ENCODE peak calls at places on chromosome 9, in five cellular contexts. L, C, F, G and S are unnamed samples.

GRCh38 chr9:33380390-33381094 is 21.8 kb downstream of the AQP7 start:
- DNase-seq in L (no peak), C (no peak), F (peak), G (no peak), S (no peak)

GRCh38 chr9:83477571-83477970 is 60.6 kb downstream of the FRMD3 start:
- DNase-seq in L (no peak), C (no peak), F (no peak), G (no peak), S (no peak)

GRCh38 chr9:114619205-114619758 is 8.2 kb downstream of the TMEM268 start:
- DNase-seq in L (no peak), C (no peak), F (no peak), G (no peak), S (no peak)

GRCh38 chr9:37001461-37001860 is 32.6 kb downstream of the PAX5 start:
- DNase-seq in L (no peak), C (no peak), F (no peak), G (no peak), S (no peak)

GRCh38 chr9:68780735-68781134 is 75.7 kb downstream of the PIP5K1B start:
- DNase-seq in L (no peak), C (peak), F (no peak), G (no peak), S (no peak)

GRCh38 chr9:89281106-89281505 is 29.9 kb upstream of the CKS2 start:
- DNase-seq in L (no peak), C (no peak), F (no peak), G (no peak), S (no peak)

GRCh38 chr9:92385953-92386352 is 18.4 kb downstream of the OGN start:
- DNase-seq in L (no peak), C (no peak), F (no peak), G (no peak), S (no peak)

GRCh38 chr9:14702200-14702599 is 9.0 kb upstream of the ZDHHC21 start:
- DNase-seq in L (no peak), C (no peak), F (no peak), G (no peak), S (no peak)

GRCh38 chr9:137138058-137138697 is 776 bp upstream of the GRIN1 start:
- DNase-seq in L (no peak), C (no peak), F (peak), G (peak), S (no peak)

GRCh38 chr9:129033216-129033615 is 3.2 kb upstream of the MIGA2 start:
- DNase-seq in L (no peak), C (no peak), F (no peak), G (peak), S (no peak)

GRCh38 chr9:14451949-14452348 is 138.0 kb upstream of the NFIB start:
- DNase-seq in L (no peak), C (no peak), F (no peak), G (no peak), S (no peak)

GRCh38 chr9:92949266-92949982 is 2.1 kb downstream of the FGD3 start:
- DNase-seq in L (no peak), C (no peak), F (no peak), G (no peak), S (no peak)

GRCh38 chr9:121784706-121785426 is 133.4 kb downstream of the DAB2IP start:
- DNase-seq in L (no peak), C (no peak), F (peak), G (no peak), S (no peak)

DNA sequence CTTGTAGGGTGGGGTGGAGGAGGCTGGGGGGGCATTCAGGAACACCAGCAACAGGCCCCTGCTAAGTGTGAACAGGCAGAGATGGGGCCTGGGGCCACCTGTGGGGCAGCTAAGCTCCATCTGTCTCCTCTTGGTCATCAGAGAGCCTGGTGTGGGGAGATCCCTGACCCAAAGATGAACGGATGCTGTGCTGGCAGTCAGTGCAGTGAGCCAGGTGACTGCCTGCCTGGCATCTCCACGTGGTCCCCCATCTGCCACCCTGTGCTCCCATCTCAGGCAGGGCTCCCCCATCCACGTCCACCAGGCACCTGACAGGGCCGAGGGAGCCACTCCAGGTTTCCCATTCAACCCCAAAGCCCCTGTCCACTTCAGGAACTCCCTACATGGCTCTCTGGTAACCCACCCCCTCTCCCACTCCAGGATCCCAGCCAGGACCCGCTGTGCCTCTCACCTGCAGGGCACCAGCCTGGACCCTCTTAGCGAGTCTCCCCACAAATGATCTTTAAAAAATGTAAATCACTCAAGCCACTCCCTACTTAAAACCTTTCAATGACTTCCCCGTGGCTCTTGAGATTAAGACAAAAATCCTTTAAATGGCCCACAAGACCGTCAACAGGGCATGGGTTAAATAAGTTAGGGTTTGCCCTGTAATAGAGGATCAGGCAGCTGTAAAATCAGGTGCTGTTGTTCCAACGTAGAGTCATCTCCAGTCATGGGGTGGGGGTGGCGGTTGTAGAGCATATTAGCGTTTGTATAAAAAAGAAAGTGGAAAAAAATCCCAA is 60.8 kb downstream of the LMX1B start:
- DNase-seq in L (no peak), C (no peak), F (peak), G (no peak), S (no peak)
- TF ChIP-seq JUNB in L (no peak), C (no peak), F (no peak), G (no peak), S (no peak)

DNA sequence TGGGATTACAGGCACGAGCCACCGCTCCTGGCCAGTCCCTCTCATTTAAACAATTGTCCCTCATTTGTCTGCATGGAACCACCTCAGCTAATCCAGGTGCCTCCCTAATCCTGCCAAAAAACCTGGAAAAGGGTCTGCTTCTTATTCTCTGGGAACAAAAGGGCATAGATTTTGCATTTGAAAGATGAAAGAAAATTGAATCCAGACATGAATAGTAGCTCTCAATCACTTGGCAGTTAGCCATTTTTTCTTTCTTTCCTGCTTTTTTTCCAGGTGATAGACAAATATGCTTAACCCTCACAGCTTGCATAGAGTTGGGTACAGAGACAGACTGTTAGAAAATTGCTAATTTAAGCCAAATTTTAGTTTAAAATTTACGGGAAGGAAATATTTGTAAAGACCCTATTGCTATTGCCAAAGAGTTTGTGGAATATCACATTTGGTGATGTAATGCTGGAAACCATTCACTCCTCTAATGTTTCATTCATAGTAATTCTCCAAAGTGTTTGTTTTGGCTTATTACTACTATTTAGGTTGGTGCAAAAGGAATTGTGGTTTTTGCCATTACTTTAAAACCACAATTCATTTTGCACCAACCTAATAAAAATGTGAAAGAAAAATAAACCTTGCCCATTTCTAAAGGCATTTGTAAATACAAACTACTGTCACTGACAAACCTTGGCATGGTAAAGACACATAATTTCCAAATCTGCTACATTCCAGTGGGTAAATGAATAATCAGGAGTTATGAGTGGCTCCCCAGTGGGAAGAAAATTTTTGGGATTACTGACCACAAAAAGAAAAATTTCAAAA is 80.5 kb upstream of the JAK2 start:
- DNase-seq in L (no peak), C (no peak), F (no peak), G (no peak), S (no peak)
- TF ChIP-seq JUNB in L (peak), C (no peak), F (no peak), G (no peak), S (no peak)

DNA sequence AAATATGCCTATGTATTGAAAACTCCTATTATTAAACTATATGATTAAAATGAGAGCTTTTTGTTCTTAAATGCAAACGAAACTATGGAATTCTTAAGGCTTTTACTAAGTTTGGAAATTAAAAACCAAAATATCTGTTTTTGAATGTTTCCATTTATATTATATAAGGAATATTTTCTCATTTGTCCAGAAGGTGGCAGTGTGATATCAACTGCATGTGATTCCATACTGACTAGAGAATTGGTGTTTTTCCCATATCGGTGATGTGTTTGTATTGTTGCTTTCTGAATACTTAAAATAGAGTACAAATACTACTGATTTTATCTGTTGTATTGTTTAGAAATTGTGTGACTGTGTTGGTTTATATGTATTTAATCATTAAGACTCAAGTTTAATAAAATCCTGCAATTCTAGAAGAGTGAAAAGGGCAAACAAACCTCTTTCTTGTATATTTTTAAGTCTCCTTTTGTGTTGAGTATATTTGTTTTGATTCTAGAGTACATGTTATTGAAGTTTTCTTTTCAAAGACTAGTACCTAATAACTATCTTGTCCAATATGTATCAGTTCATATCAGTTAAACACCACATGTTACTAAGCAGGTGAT is 320.8 kb downstream of the CCDC171 start:
- DNase-seq in L (peak), C (peak), F (peak), G (no peak), S (no peak)
- TF ChIP-seq JUNB in L (no peak), C (no peak), F (no peak), G (no peak), S (no peak)

GRCh38 chr9:106799146-106799545 is 63.8 kb upstream of the ZNF462 start:
- DNase-seq in L (no peak), C (peak), F (peak), G (no peak), S (no peak)
- TF ChIP-seq JUNB in L (no peak), C (no peak), F (no peak), G (no peak), S (no peak)

GRCh38 chr9:133937120-133937519 is 55.0 kb downstream of the VAV2 start:
- DNase-seq in L (no peak), C (no peak), F (no peak), G (no peak), S (no peak)

GRCh38 chr9:133934512-133935221 is 57.5 kb downstream of the VAV2 start:
- DNase-seq in L (no peak), C (no peak), F (no peak), G (no peak), S (no peak)

GRCh38 chr9:133938086-133938485 is 54.0 kb downstream of the VAV2 start:
- DNase-seq in L (no peak), C (no peak), F (no peak), G (no peak), S (no peak)

GRCh38 chr9:133933426-133934026 is 58.6 kb downstream of the VAV2 start:
- DNase-seq in L (no peak), C (no peak), F (no peak), G (no peak), S (no peak)

DNA sequence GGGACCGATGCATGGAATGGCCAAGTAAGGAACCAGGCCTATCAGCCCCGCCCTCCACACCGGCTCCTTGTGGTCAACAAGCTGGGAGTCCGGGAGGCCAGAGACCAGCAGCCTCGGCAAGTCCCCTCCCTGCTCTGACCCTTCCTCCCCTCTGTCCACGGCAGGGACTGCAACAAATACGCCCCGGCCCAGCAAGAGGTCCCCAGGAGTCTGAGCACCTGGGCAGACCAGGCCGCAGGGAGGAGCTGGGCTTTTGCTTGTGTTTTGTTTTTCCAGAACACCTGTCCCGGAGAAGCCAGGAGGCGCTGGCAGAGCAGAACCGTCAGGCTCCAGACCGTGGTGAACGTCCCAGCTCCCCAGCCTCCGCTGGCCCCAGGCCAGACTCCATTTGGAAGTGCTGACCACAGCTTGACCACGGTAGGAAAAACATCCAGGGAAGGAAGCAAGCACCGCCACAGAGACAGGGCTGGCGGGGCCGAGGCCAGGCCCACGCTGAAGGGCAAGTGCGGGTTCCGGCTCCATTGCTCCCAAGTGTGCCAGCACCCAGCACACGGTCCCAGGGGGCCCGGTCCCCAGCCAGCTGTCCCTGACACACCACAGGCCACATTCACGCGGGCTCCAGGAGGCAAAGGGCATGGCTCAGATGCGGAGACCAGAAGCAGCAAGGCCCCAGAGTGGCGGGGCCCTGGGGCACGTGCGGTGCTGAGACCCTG is 56.6 kb downstream of the VAV2 start:
- DNase-seq in L (no peak), C (no peak), F (no peak), G (no peak), S (no peak)
- TF ChIP-seq JUNB in L (no peak), C (no peak), F (no peak), G (no peak), S (no peak)